ENCODE peak calls at places on chromosomes 6 and 20, in six cellular contexts. P, Y, T, Z, X and A are unnamed samples.

GRCh38 chr6:3247255-3248146 is 11.2 kb upstream of the PSMG4 start:
- DNase-seq in Z (peak), P (no peak), X (no peak), Y (no peak), T (no peak), A (peak)

GRCh38 chr20:61449916-61450315 is 197.9 kb downstream of the CDH4 start:
- DNase-seq in X (no peak), T (no peak), Z (no peak), P (no peak), Y (no peak), A (no peak)

GRCh38 chr6:18412073-18412472 is 24.9 kb downstream of the RNF144B start:
- DNase-seq in P (no peak), Y (no peak), T (no peak), Z (no peak), X (no peak), A (no peak)

GRCh38 chr6:136921936-136922679 is at the start of gene SLC35D3:
- DNase-seq in Y (peak), X (no peak), Z (no peak), T (peak), P (no peak), A (no peak)

GRCh38 chr20:6673071-6673470 is 94.4 kb upstream of the BMP2 start:
- DNase-seq in P (no peak), Z (no peak), T (no peak), X (no peak), Y (no peak), A (no peak)

GRCh38 chr6:110858562-110859214 is 15.9 kb upstream of the AMD1 start:
- DNase-seq in X (no peak), T (no peak), Y (no peak), P (no peak), Z (no peak), A (no peak)

GRCh38 chr6:161884782-161885181 is 610.9 kb upstream of the AGPAT4 start:
- DNase-seq in P (no peak), Y (no peak), X (no peak), T (no peak), Z (no peak), A (no peak)

GRCh38 chr20:325889-326644 is 715 bp downstream of the SOX12 start:
- DNase-seq in Z (no peak), T (peak), Y (peak), P (peak), X (peak), A (no peak)

GRCh38 chr6:43887340-43887858 is 117.4 kb downstream of the VEGFA start:
- DNase-seq in X (no peak), P (no peak), Y (no peak), T (no peak), Z (no peak), A (no peak)

GRCh38 chr20:11232896-11233295 is 559.1 kb upstream of the JAG1 start:
- DNase-seq in X (no peak), T (no peak), Y (no peak), P (no peak), Z (no peak), A (no peak)

GRCh38 chr6:139369568-139370046 is 4.8 kb downstream of the CITED2 start:
- DNase-seq in Y (peak), X (no peak), T (no peak), Z (no peak), P (no peak), A (no peak)

GRCh38 chr6:136429681-136430080 is 120.5 kb downstream of the MAP7 start:
- DNase-seq in P (no peak), Y (no peak), Z (no peak), X (no peak), T (no peak), A (no peak)

GRCh38 chr20:40361916-40362315 is 327.1 kb downstream of the MAFB start:
- DNase-seq in Z (no peak), Y (no peak), T (no peak), P (no peak), X (no peak), A (no peak)

GRCh38 chr6:80151641-80152040 is 45.2 kb downstream of the BCKDHB start:
- DNase-seq in X (no peak), T (no peak), P (no peak), Z (no peak), Y (peak), A (no peak)

GRCh38 chr6:37576336-37576737 is 76.6 kb upstream of the CCDC167 start:
- DNase-seq in T (no peak), X (no peak), Y (no peak), P (no peak), Z (no peak), A (no peak)

GRCh38 chr6:36067374-36068011 is 39.9 kb downstream of the MAPK14 start:
- DNase-seq in P (no peak), X (no peak), Z (no peak), T (no peak), Y (no peak), A (no peak)

GRCh38 chr6:18447552-18447951 is 60.4 kb downstream of the RNF144B start:
- DNase-seq in X (no peak), T (no peak), Z (no peak), Y (no peak), P (no peak), A (no peak)

GRCh38 chr6:48135352-48136084 is 24.5 kb upstream of the PTCHD4 start:
- DNase-seq in Y (no peak), T (no peak), X (no peak), Z (no peak), P (no peak), A (no peak)

GRCh38 chr6:7787137-7787575 is 61.3 kb downstream of the BMP6 start:
- DNase-seq in Z (no peak), Y (no peak), X (no peak), T (no peak), P (no peak), A (no peak)

GRCh38 chr6:109485536-109485935 is 2.5 kb upstream of the ZBTB24 start:
- DNase-seq in T (no peak), P (no peak), Z (no peak), Y (no peak), X (no peak), A (no peak)

GRCh38 chr6:112571486-112571885 is 224.4 kb downstream of the RFPL4B start:
- DNase-seq in T (no peak), Y (peak), X (no peak), Z (no peak), P (no peak), A (no peak)

GRCh38 chr6:53567701-53568100 is 22.8 kb upstream of the GCLC start:
- DNase-seq in T (no peak), Y (no peak), X (no peak), Z (no peak), P (no peak), A (no peak)

GRCh38 chr20:40849456-40849855 is 160.4 kb upstream of the MAFB start:
- DNase-seq in Y (no peak), T (no peak), Z (no peak), P (no peak), X (no peak), A (no peak)

GRCh38 chr20:50381771-50382593 is 128.2 kb upstream of the PTPN1 start:
- DNase-seq in X (no peak), T (peak), P (no peak), Z (no peak), Y (no peak), A (no peak)

GRCh38 chr20:58570181-58570859 is 55.1 kb upstream of the APCDD1L start:
- DNase-seq in Y (no peak), Z (no peak), X (no peak), P (no peak), T (no peak), A (no peak)

GRCh38 chr20:768426-768978 is at the start of gene SLC52A3:
- DNase-seq in X (no peak), Y (no peak), P (no peak), T (peak), Z (no peak), A (no peak)

GRCh38 chr6:157974341-157974894 is 7.2 kb upstream of the SYNJ2 start:
- DNase-seq in Z (no peak), X (no peak), P (no peak), Y (no peak), T (no peak), A (no peak)

GRCh38 chr6:13445005-13445743 is 42.2 kb downstream of the GFOD1 start:
- DNase-seq in Y (peak), P (no peak), Z (no peak), X (no peak), T (peak), A (no peak)

GRCh38 chr6:35751594-35751993 is 14.8 kb downstream of the ARMC12 start:
- DNase-seq in T (no peak), Y (no peak), X (peak), Z (no peak), P (no peak), A (no peak)

GRCh38 chr6:109434456-109434855 is 6.0 kb downstream of the PPIL6 start:
- DNase-seq in Y (no peak), T (no peak), X (no peak), Z (no peak), P (no peak), A (no peak)

GRCh38 chr20:43774754-43775153 is 48.0 kb upstream of the GTSF1L start:
- DNase-seq in Z (no peak), P (no peak), Y (no peak), X (no peak), T (no peak), A (no peak)

GRCh38 chr6:159106627-159107241 is 61.9 kb upstream of the TAGAP start:
- DNase-seq in T (peak), Y (peak), Z (no peak), X (peak), P (peak), A (peak)

GRCh38 chr6:87700351-87700728 is 1.7 kb downstream of the AKIRIN2 start:
- DNase-seq in T (no peak), X (no peak), Y (no peak), Z (no peak), P (no peak), A (no peak)